ENCODE peak calls at places on chromosome 22, in seven cellular contexts. U is C1 segment of cervical spinal cord; J is stimulated activated naive CD8-positive, alpha-beta T cell treated with anti-CD3 and anti-CD28 coated beads, Interleukin-15, Interleukin-2, amounts not matched to agents 100 U/mL and 50 U/mL, for 24 hours; N is EH; G is left kidney; D is T follicular helper cell; H is NCI-H187. R is an unnamed sample.

GRCh38 chr22:46011627-46012181 is 34.7 kb upstream of the WNT7B start:
- DNase-seq in U (no peak), J (no peak), N (no peak), G (no peak), D (no peak), H (no peak), R (no peak)

GRCh38 chr22:39414886-39415285 is 15.3 kb downstream of the TAB1 start:
- DNase-seq in U (peak), J (no peak), N (no peak), G (no peak), D (no peak), H (no peak), R (no peak)

GRCh38 chr22:31474743-31475142 is 14.9 kb downstream of the EIF4ENIF1 start:
- DNase-seq in U (no peak), J (no peak), N (peak), G (no peak), D (no peak), H (no peak), R (no peak)

GRCh38 chr22:46726986-46727317 is 11.1 kb downstream of the CERK start:
- DNase-seq in U (no peak), J (no peak), N (no peak), G (no peak), D (no peak), H (no peak), R (no peak)

GRCh38 chr22:48495751-48496080 is 1332.0 kb downstream of the BRD1 start:
- DNase-seq in U (no peak), J (no peak), N (no peak), G (no peak), D (no peak), H (no peak), R (no peak)

GRCh38 chr22:44311855-44312170 is 938 bp downstream of the SHISAL1 start:
- DNase-seq in U (no peak), J (no peak), N (peak), G (no peak), D (no peak), H (no peak), R (no peak)

GRCh38 chr22:49760280-49760629 is 67.4 kb downstream of the BRD1 start:
- DNase-seq in U (no peak), J (no peak), N (no peak), G (no peak), D (no peak), H (no peak), R (no peak)

GRCh38 chr22:26800858-26801257 is 143.5 kb downstream of the MIAT start:
- DNase-seq in U (no peak), J (no peak), N (peak), G (peak), D (no peak), H (no peak), R (no peak)

GRCh38 chr22:39907605-39908097 is 6.8 kb downstream of the GRAP2 start:
- DNase-seq in U (no peak), J (no peak), N (no peak), G (no peak), D (no peak), H (no peak), R (no peak)

GRCh38 chr22:23820748-23821211 is 18.0 kb downstream of the DERL3 start:
- DNase-seq in U (no peak), J (no peak), N (no peak), G (no peak), D (no peak), H (no peak), R (peak)

GRCh38 chr22:26522012-26522411 is 9.7 kb upstream of the TFIP11 start:
- DNase-seq in U (no peak), J (no peak), N (no peak), G (no peak), D (no peak), H (no peak), R (no peak)

GRCh38 chr22:22111267-22111751 is 128.7 kb upstream of the TOP3B start:
- DNase-seq in U (no peak), J (peak), N (peak), G (peak), D (no peak), H (no peak), R (no peak)

GRCh38 chr22:19139974-19140373 is 4.5 kb downstream of the ESS2 start:
- DNase-seq in U (no peak), J (no peak), N (no peak), G (no peak), D (no peak), H (no peak), R (no peak)

GRCh38 chr22:50542416-50542927 is 3.2 kb upstream of the KLHDC7B start:
- DNase-seq in U (no peak), J (no peak), N (no peak), G (no peak), D (no peak), H (no peak), R (no peak)

GRCh38 chr22:49506010-49506400 is 321.7 kb downstream of the BRD1 start:
- DNase-seq in U (no peak), J (no peak), N (no peak), G (no peak), D (no peak), H (no peak), R (no peak)

GRCh38 chr22:41598081-41598480 is 8.4 kb upstream of the PMM1 start:
- DNase-seq in U (no peak), J (no peak), N (peak), G (no peak), D (no peak), H (no peak), R (no peak)

GRCh38 chr22:38967451-38968450 is 10.3 kb downstream of the APOBEC3A start:
- DNase-seq in U (no peak), J (no peak), N (no peak), G (no peak), D (no peak), H (no peak), R (peak)

GRCh38 chr22:34429314-34429713 is 509.0 kb upstream of the LARGE1 start:
- DNase-seq in U (no peak), J (no peak), N (no peak), G (no peak), D (no peak), H (no peak), R (no peak)

R was measured in trophoblast cell.